ENCODE peak calls at places on chromosomes 5 and 9, in nine cellular contexts. V is heart right ventricle, A is adipocyte, J is neuronal stem cell, S is cardiac muscle cell, M is iPS DF 6.9, W is esophagus squamous epithelium, Y is aorta, Q is Caco-2. N is an unnamed sample.
A peak's percentile ranks its signal among the peaks of the same experiment; 100 is the strongest.

GRCh38 chr9:113472199-113472598 is 8.7 kb downstream of the RGS3 start:
- DNase-seq in J (no peak), M (no peak), A (no peak), Q (no peak), V (no peak), S (no peak), Y (no peak), W (no peak), N (no peak)

GRCh38 chr5:160199410-160199911 is 29.8 kb upstream of the FABP6 start:
- DNase-seq in Y (peak; percentile 93), M (no peak), Q (peak; percentile 62), A (peak; percentile 82), S (peak; percentile 82), V (peak; percentile 83), J (peak; percentile 62), W (peak; percentile 12), N (peak; percentile 76)

GRCh38 chr9:89877051-89878002 is 272.5 kb downstream of the GADD45G start:
- DNase-seq in J (no peak), M (no peak), S (no peak), V (no peak), W (no peak), A (no peak), Y (peak; percentile 19), Q (no peak), N (no peak)

GRCh38 chr9:83154821-83155220 is 91.9 kb upstream of the RASEF start:
- DNase-seq in V (no peak), A (no peak), S (no peak), M (no peak), W (no peak), J (no peak), Y (no peak), Q (no peak), N (no peak)

GRCh38 chr9:93667627-93668026 is 91.2 kb downstream of the PHF2 start:
- DNase-seq in M (no peak), S (no peak), Q (peak; percentile 2), A (no peak), V (no peak), J (no peak), Y (no peak), W (no peak), N (peak; percentile 18)

GRCh38 chr5:126808619-126809018 is 31.7 kb downstream of the LMNB1 start:
- DNase-seq in W (no peak), M (no peak), V (no peak), A (peak; percentile 72), S (peak; percentile 47), J (peak; percentile 4), Q (no peak), Y (no peak), N (no peak)

GRCh38 chr5:173453167-173453566 is 125.0 kb upstream of the STC2 start:
- DNase-seq in V (no peak), Q (no peak), M (no peak), S (no peak), Y (no peak), J (no peak), W (no peak), A (no peak), N (no peak)

GRCh38 chr9:19533373-19533772 is 124.6 kb downstream of the ACER2 start:
- DNase-seq in V (no peak), Y (no peak), M (no peak), A (peak; percentile 2), Q (no peak), S (no peak), W (no peak), J (no peak), N (no peak)

GRCh38 chr9:29214162-29214520 is 1640.9 kb upstream of the C9orf72 start:
- DNase-seq in Q (no peak), M (peak; percentile 76), A (no peak), V (no peak), S (peak; percentile 76), Y (peak; percentile 59), J (no peak), W (no peak), N (no peak)

GRCh38 chr5:109695005-109695926 is 5.5 kb downstream of the MAN2A1 start:
- DNase-seq in Q (no peak), W (no peak), M (no peak), V (no peak), Y (no peak), A (peak; percentile 9), S (no peak), J (no peak), N (no peak)

GRCh38 chr9:76512826-76513225 is 53.8 kb downstream of the GCNT1 start:
- DNase-seq in W (no peak), M (no peak), S (no peak), V (no peak), Q (no peak), A (peak; percentile 54), Y (no peak), J (no peak), N (no peak)

GRCh38 chr9:81759680-81760215 is 70.4 kb upstream of the TLE1 start:
- DNase-seq in M (no peak), Y (no peak), Q (no peak), W (no peak), V (no peak), A (peak; percentile 88), J (no peak), S (no peak), N (peak; percentile 41)

GRCh38 chr9:16434522-16434921 is 435.9 kb downstream of the BNC2 start:
- DNase-seq in J (no peak), Y (no peak), S (no peak), Q (no peak), V (no peak), M (no peak), W (no peak), A (peak; percentile 73), N (no peak)

GRCh38 chr5:154117050-154117449 is 73.5 kb upstream of the GALNT10 start:
- DNase-seq in A (no peak), J (no peak), V (no peak), Q (no peak), Y (no peak), W (no peak), M (no peak), S (no peak), N (no peak)

GRCh38 chr5:43123887-43124286 is 3.2 kb downstream of the ZNF131 start:
- DNase-seq in Q (no peak), A (no peak), S (no peak), V (no peak), Y (no peak), M (no peak), W (no peak), J (no peak), N (no peak)
- H3K4me1 ChIP-seq in Q (peaks cover 21% of the 10 kb centered on the region), A (peaks cover 21% of the 10 kb centered on the region), S (peaks cover 16% of the 10 kb centered on the region), V (peaks cover 23% of the 10 kb centered on the region), Y (no peaks in the 10 kb centered on the region), M (no peaks in the 10 kb centered on the region), W (peaks cover 23% of the 10 kb centered on the region), J (no peaks in the 10 kb centered on the region), N (no peaks in the 10 kb centered on the region)

GRCh38 chr9:132729235-132729890 is 59.1 kb downstream of the GTF3C4 start:
- DNase-seq in J (no peak), W (no peak), M (no peak), V (no peak), S (no peak), A (no peak), Y (no peak), Q (no peak), N (no peak)

GRCh38 chr9:132726561-132727150 is 56.4 kb downstream of the GTF3C4 start:
- DNase-seq in M (no peak), Q (no peak), Y (no peak), W (no peak), J (no peak), V (no peak), S (no peak), A (no peak), N (no peak)

GRCh38 chr9:132730054-132731033 is 60.1 kb downstream of the GTF3C4 start:
- DNase-seq in Q (no peak), A (no peak), V (no peak), Y (peak; percentile 48), S (no peak), W (no peak), J (no peak), M (no peak), N (no peak)

GRCh38 chr9:132728071-132728470 is 57.8 kb downstream of the GTF3C4 start:
- DNase-seq in Y (no peak), Q (no peak), W (no peak), S (no peak), V (no peak), J (no peak), M (no peak), A (no peak), N (no peak)

GRCh38 chr9:132728497-132728896 is 58.2 kb downstream of the GTF3C4 start:
- DNase-seq in S (no peak), A (no peak), V (no peak), J (no peak), W (no peak), Y (no peak), M (no peak), Q (no peak), N (no peak)
- H3K27me3 ChIP-seq in S (peaks cover 3% of the 10 kb centered on the region), A (peaks cover 43% of the 10 kb centered on the region), V (no peaks in the 10 kb centered on the region), J (peaks cover 14% of the 10 kb centered on the region), W (no peaks in the 10 kb centered on the region), Y (no peaks in the 10 kb centered on the region), M (no peaks in the 10 kb centered on the region), Q (no peaks in the 10 kb centered on the region), N (no peaks in the 10 kb centered on the region)

DNA sequence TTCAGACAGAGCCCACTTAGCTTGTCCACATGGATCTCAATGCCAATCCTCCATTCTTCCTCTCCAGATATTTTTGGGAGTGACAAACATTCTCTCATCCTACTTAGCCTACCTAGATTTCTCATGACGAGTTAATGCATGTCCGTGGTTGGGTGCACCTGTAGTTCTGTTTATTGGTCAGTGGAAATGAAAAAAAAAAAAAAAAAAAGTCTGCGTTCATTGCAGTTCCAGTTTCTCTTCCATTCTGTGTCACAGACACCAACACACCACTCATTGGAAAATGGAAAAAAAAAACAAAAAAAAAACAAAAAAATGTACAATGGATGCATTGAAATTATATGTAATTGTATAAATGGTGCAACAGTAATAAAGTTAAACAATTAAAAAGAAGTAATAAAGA is 59.0 kb downstream of the BASP1 start:
- DNase-seq in V (no peak), Y (no peak), S (no peak), W (no peak), M (no peak), J (no peak), Q (no peak), A (no peak), N (no peak)
- H3K4me1 ChIP-seq in V (no peaks in the 10 kb centered on the region), Y (no peaks in the 10 kb centered on the region), S (no peaks in the 10 kb centered on the region), W (no peaks in the 10 kb centered on the region), M (no peaks in the 10 kb centered on the region), J (peaks cover 1% of the 10 kb centered on the region), Q (no peaks in the 10 kb centered on the region), A (no peaks in the 10 kb centered on the region), N (no peaks in the 10 kb centered on the region)

DNA sequence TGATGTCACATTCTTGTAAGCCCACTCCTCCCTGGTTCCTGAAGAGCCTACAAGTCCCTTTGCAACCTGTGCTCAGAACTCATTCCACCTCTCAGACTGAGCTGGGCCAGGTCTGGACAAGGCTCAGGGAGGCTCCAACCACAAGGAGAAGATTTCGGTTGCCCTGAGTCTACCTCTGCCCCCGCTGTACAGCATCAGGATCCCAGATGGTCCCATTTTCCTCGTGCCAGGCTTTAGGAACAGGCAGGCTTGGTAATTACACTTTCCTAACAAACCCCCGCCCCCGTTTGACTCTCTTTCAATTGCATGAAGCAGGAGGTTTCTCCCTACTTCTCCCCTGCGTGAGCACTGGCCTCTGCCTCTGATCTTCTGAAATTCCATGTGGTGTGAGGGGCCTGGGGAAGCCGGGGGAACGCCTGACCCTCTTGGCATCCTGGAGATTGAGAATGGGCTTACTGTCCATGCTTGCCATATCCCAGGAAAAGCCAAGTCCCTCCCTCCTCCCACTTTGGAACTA is 86.9 kb upstream of the CTNNA1 start:
- DNase-seq in M (no peak), A (no peak), J (no peak), Q (no peak), V (no peak), W (no peak), S (no peak), Y (no peak), N (no peak)
- H3K27me3 ChIP-seq in M (no peaks in the 10 kb centered on the region), A (peaks cover 6% of the 10 kb centered on the region), J (peaks cover 13% of the 10 kb centered on the region), Q (no peaks in the 10 kb centered on the region), V (no peaks in the 10 kb centered on the region), W (no peaks in the 10 kb centered on the region), S (no peaks in the 10 kb centered on the region), Y (no peaks in the 10 kb centered on the region), N (no peaks in the 10 kb centered on the region)

N was measured in right cardiac atrium.